ENCODE peak calls at places on chromosome 18, in six cellular contexts. K, D, C, I, H and B are unnamed samples.

GRCh38 chr18:7616661-7617060 is 49.5 kb downstream of the PTPRM start:
- DNase-seq in K (peak), D (no peak), C (no peak), I (no peak), H (peak), B (no peak)

GRCh38 chr18:80159713-80160636 is 50.9 kb downstream of the ADNP2 start:
- DNase-seq in K (no peak), D (peak), C (peak), I (no peak), H (peak), B (no peak)

GRCh38 chr18:24992491-24992890 is 359.5 kb downstream of the ZNF521 start:
- DNase-seq in K (no peak), D (no peak), C (no peak), I (peak), H (no peak), B (no peak)

GRCh38 chr18:58867281-58867961 is 2.7 kb downstream of the ZNF532 start:
- DNase-seq in K (no peak), D (no peak), C (no peak), I (peak), H (no peak), B (no peak)

GRCh38 chr18:79866889-79867574 is 69.3 kb downstream of the KCNG2 start:
- DNase-seq in K (no peak), D (peak), C (no peak), I (peak), H (no peak), B (no peak)

GRCh38 chr18:32968228-32968627 is 195.4 kb upstream of the KLHL14 start:
- DNase-seq in K (no peak), D (no peak), C (no peak), I (no peak), H (no peak), B (no peak)

GRCh38 chr18:45275367-45276113 is 339.7 kb upstream of the SLC14A2 start:
- DNase-seq in K (no peak), D (no peak), C (peak), I (peak), H (no peak), B (no peak)

GRCh38 chr18:73942081-73942625 is 205.5 kb downstream of the FBXO15 start:
- DNase-seq in K (no peak), D (no peak), C (no peak), I (peak), H (no peak), B (no peak)

GRCh38 chr18:1999387-1999786 is 571.9 kb downstream of the METTL4 start:
- DNase-seq in K (no peak), D (no peak), C (no peak), I (no peak), H (no peak), B (no peak)

GRCh38 chr18:58898427-58898826 is 33.8 kb downstream of the ZNF532 start:
- DNase-seq in K (no peak), D (no peak), C (no peak), I (no peak), H (no peak), B (no peak)

GRCh38 chr18:69817335-69817935 is 130.2 kb downstream of the CD226 start:
- DNase-seq in K (no peak), D (no peak), C (no peak), I (peak), H (no peak), B (peak)

GRCh38 chr18:79744625-79745024 is 53.1 kb upstream of the KCNG2 start:
- DNase-seq in K (no peak), D (peak), C (no peak), I (no peak), H (no peak), B (no peak)

GRCh38 chr18:22504251-22504650 is 86.5 kb upstream of the CTAGE1 start:
- DNase-seq in K (no peak), D (no peak), C (no peak), I (no peak), H (peak), B (no peak)

GRCh38 chr18:78558948-78559347 is 420.7 kb upstream of the SALL3 start:
- DNase-seq in K (no peak), D (no peak), C (no peak), I (no peak), H (no peak), B (no peak)

GRCh38 chr18:80109676-80110078 is 615 bp downstream of the ADNP2 start:
- DNase-seq in K (peak), D (no peak), C (no peak), I (peak), H (peak), B (no peak)

GRCh38 chr18:13553449-13553848 is 172.9 kb downstream of the FAM210A start:
- DNase-seq in K (no peak), D (no peak), C (no peak), I (no peak), H (no peak), B (no peak)

GRCh38 chr18:3380384-3380961 is 69.5 kb upstream of the TGIF1 start:
- DNase-seq in K (no peak), D (no peak), C (peak), I (peak), H (no peak), B (no peak)

GRCh38 chr18:61953161-61953560 is 60.4 kb upstream of the RNF152 start:
- DNase-seq in K (no peak), D (no peak), C (no peak), I (no peak), H (no peak), B (no peak)

GRCh38 chr18:22601481-22601880 is 183.8 kb upstream of the CTAGE1 start:
- DNase-seq in K (no peak), D (no peak), C (no peak), I (peak), H (no peak), B (no peak)

GRCh38 chr18:67194886-67195285 is 321.6 kb downstream of the DSEL start:
- DNase-seq in K (no peak), D (no peak), C (no peak), I (no peak), H (no peak), B (no peak)

GRCh38 chr18:49016648-49017539 is 66.1 kb upstream of the SMAD7 start:
- DNase-seq in K (peak), D (peak), C (no peak), I (peak), H (no peak), B (no peak)
- TF ChIP-seq CTCF in K (no peak), D (no peak), C (no peak), I (no peak), H (no peak), B (no peak)

GRCh38 chr18:9102391-9103216 is at the start of gene NDUFV2:
- DNase-seq in K (peak), D (peak), C (peak), I (peak), H (peak), B (peak)

GRCh38 chr18:9101730-9102390 is 639 bp upstream of the NDUFV2 start:
- DNase-seq in K (no peak), D (no peak), C (peak), I (peak), H (no peak), B (no peak)

GRCh38 chr18:9104244-9104901 is 1.9 kb downstream of the NDUFV2 start:
- DNase-seq in K (no peak), D (no peak), C (no peak), I (peak), H (no peak), B (no peak)

GRCh38 chr18:9105420-9105819 is 2.9 kb downstream of the NDUFV2 start:
- DNase-seq in K (no peak), D (no peak), C (no peak), I (no peak), H (no peak), B (no peak)

DNA sequence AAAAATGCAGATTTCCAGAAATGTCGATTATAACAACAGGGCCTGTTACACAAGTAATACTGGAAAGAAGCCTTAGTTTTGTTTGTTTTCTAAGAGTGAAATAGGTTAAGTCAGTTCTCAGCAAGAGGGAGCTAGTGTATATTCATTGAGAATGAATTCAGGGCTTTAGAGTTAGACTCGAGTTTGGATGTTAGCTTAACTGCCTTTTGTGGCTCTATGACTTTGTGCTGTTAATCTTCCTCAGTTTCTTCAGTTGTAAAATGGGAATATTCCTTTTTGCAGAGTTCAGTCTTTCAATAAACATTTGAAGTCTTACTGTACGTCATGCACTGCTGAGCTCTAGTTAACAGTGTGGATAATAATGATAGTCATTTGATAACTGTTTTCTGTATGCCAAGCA is 989 bp downstream of the NDUFV2 start:
- DNase-seq in K (no peak), D (no peak), C (no peak), I (peak), H (no peak), B (no peak)
- TF ChIP-seq CTCF in K (no peak), D (no peak), C (peak), I (peak), H (peak), B (peak)

DNA sequence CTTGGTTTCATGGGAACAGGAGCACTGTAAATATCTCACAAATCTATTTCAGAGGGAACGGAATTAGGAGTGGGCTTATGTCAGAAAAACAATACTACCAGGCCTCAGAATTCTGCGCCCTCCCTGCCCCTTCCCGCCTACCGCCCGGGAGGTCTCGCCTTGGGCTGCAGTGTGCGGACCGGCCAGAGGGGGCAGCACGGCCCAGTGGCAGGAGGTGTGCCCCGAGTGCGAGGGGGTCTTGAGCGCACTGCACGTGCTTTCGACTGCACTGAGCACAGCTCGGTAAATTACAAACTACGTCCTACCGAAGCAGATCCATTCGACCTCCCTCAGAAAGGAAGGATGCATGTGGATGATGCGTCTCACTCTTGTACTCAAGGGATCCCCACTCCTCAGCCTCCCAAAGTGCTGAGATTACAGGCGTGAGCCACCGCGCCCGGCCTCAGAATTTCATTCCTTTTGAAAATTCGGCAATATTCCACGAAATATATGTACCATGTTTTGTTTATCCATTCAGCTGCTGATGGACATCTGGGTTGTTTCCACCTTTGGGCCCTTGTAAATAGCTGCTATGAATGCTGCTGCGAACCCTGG is 297.0 kb downstream of the BCL2 start:
- DNase-seq in K (no peak), D (no peak), C (no peak), I (no peak), H (no peak), B (no peak)
- TF ChIP-seq CTCF in K (peak), D (peak), C (peak), I (peak), H (peak), B (peak)

GRCh38 chr18:46754661-46755292 is 2.1 kb downstream of the ST8SIA5 start:
- DNase-seq in K (no peak), D (no peak), C (no peak), I (no peak), H (no peak), B (no peak)
- TF ChIP-seq CTCF in K (no peak), D (no peak), C (no peak), I (no peak), H (peak), B (no peak)

GRCh38 chr18:501406-501714 is 859 bp upstream of the COLEC12 start:
- DNase-seq in K (no peak), D (no peak), C (no peak), I (no peak), H (no peak), B (no peak)

GRCh38 chr18:498901-499300 is 1.6 kb downstream of the COLEC12 start:
- DNase-seq in K (no peak), D (no peak), C (no peak), I (no peak), H (no peak), B (no peak)

GRCh38 chr18:500556-501405 is at the start of gene COLEC12:
- DNase-seq in K (peak), D (peak), C (no peak), I (no peak), H (peak), B (no peak)

GRCh38 chr18:499351-500229 is 911 bp downstream of the COLEC12 start:
- DNase-seq in K (no peak), D (peak), C (no peak), I (peak), H (no peak), B (peak)

DNA sequence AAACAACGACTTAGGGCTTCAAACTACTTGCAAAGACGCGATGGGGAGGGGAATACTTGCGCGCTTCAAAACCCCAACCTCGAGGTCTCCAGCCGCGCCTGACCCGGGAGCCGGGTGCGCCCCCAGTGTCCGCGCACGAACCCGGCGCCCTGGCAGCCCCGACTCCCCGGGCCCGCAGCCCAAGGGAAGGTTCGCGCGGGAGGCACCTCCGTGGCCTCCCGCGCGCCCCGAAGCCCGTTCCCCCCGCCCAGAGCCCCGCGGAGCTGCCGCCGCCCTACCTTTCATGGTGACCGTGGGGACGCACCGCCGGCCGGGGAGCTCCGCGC is 308 bp downstream of the COLEC12 start:
- DNase-seq in K (no peak), D (no peak), C (no peak), I (no peak), H (no peak), B (no peak)
- TF ChIP-seq CTCF in K (no peak), D (no peak), C (no peak), I (no peak), H (no peak), B (peak)